ENCODE peak calls at places on chromosomes 5 and 9, in eight cellular contexts. I, J, T, L, W, X, A and Y are unnamed samples.
A peak's percentile ranks its signal among the peaks of the same experiment; 100 is the strongest.

GRCh38 chr5:143077453-143078103 is 307.4 kb downstream of the ARHGAP26 start:
- DNase-seq in T (no peak), X (no peak), A (no peak), L (no peak), W (no peak), J (no peak), I (no peak), Y (no peak)

GRCh38 chr5:141961466-141961865 is 3.5 kb upstream of the PCDH12 start:
- DNase-seq in J (no peak), L (no peak), I (no peak), W (no peak), T (no peak), A (no peak), X (no peak), Y (no peak)

GRCh38 chr5:179322071-179323025 is 22.9 kb downstream of the ADAMTS2 start:
- DNase-seq in T (no peak), L (peak; percentile 65), I (peak; percentile 20), W (peak; percentile 38), J (no peak), X (no peak), A (no peak), Y (no peak)

GRCh38 chr5:31361906-31362900 is 168.7 kb downstream of the CDH6 start:
- DNase-seq in X (no peak), J (no peak), I (no peak), W (no peak), A (no peak), T (no peak), L (no peak), Y (no peak)

GRCh38 chr5:38167562-38167996 is 90.8 kb upstream of the EGFLAM start:
- DNase-seq in J (no peak), T (no peak), L (no peak), I (no peak), X (no peak), W (no peak), A (no peak), Y (no peak)

GRCh38 chr5:90546216-90546837 is 12.3 kb upstream of the ADGRV1 start:
- DNase-seq in W (no peak), J (no peak), T (no peak), I (no peak), L (no peak), A (no peak), X (no peak), Y (no peak)

GRCh38 chr9:95907794-95908193 is 32.3 kb downstream of the ERCC6L2 start:
- DNase-seq in A (no peak), W (no peak), X (no peak), L (no peak), I (no peak), J (no peak), T (no peak), Y (peak; percentile 4)

GRCh38 chr9:129566563-129567266 is 54.2 kb downstream of the C9orf50 start:
- DNase-seq in T (no peak), J (no peak), X (no peak), L (no peak), A (no peak), I (no peak), W (no peak), Y (no peak)

GRCh38 chr5:75671506-75671905 is 45.7 kb downstream of the POC5 start:
- DNase-seq in I (no peak), W (no peak), A (no peak), J (no peak), X (no peak), T (no peak), L (no peak), Y (no peak)

GRCh38 chr5:173268750-173269580 is 34.0 kb upstream of the NKX2-5 start:
- DNase-seq in W (no peak), L (no peak), I (no peak), A (no peak), X (no peak), T (no peak), J (no peak), Y (no peak)

GRCh38 chr9:129027685-129028191 is 393 bp downstream of the SH3GLB2 start:
- DNase-seq in J (no peak), L (peak; percentile 80), W (peak; percentile 89), I (no peak), X (no peak), T (peak; percentile 66), A (no peak), Y (peak; percentile 60)

GRCh38 chr5:177301503-177302165 is 1.9 kb downstream of the RAB24 start:
- DNase-seq in I (no peak), X (no peak), L (peak; percentile 61), T (no peak), W (peak; percentile 75), A (no peak), J (no peak), Y (no peak)

GRCh38 chr9:133355881-133356357 is 368 bp downstream of the SURF1 start:
- DNase-seq in L (no peak), J (no peak), A (no peak), X (no peak), I (no peak), W (no peak), T (no peak), Y (no peak)

GRCh38 chr5:17785774-17786173 is 151.5 kb downstream of the TAF11L14 start:
- DNase-seq in W (no peak), X (no peak), J (no peak), A (no peak), T (no peak), I (no peak), L (no peak), Y (no peak)

GRCh38 chr5:64665243-64665642 is 25.1 kb upstream of the SHISAL2B start:
- DNase-seq in A (no peak), I (no peak), T (no peak), J (no peak), L (no peak), X (no peak), W (no peak), Y (no peak)

GRCh38 chr9:78236511-78236950 is 656 bp downstream of the CEP78 start:
- DNase-seq in L (no peak), X (no peak), I (no peak), J (peak; percentile 36), W (no peak), T (peak; percentile 31), A (no peak), Y (peak; percentile 47)

GRCh38 chr9:131812116-131812790 is 72.4 kb upstream of the RAPGEF1 start:
- DNase-seq in T (no peak), I (no peak), X (no peak), J (no peak), L (no peak), W (no peak), A (no peak), Y (no peak)

GRCh38 chr9:131813116-131813515 is 73.2 kb upstream of the RAPGEF1 start:
- DNase-seq in J (no peak), W (no peak), L (no peak), T (no peak), I (no peak), X (no peak), A (no peak), Y (no peak)

GRCh38 chr9:131809941-131810344 is 70.1 kb upstream of the RAPGEF1 start:
- DNase-seq in A (no peak), I (no peak), W (no peak), J (no peak), L (no peak), T (no peak), X (no peak), Y (no peak)

GRCh38 chr9:131811405-131811804 is 71.5 kb upstream of the RAPGEF1 start:
- DNase-seq in A (no peak), I (no peak), X (no peak), L (no peak), W (no peak), J (no peak), T (no peak), Y (no peak)

DNA sequence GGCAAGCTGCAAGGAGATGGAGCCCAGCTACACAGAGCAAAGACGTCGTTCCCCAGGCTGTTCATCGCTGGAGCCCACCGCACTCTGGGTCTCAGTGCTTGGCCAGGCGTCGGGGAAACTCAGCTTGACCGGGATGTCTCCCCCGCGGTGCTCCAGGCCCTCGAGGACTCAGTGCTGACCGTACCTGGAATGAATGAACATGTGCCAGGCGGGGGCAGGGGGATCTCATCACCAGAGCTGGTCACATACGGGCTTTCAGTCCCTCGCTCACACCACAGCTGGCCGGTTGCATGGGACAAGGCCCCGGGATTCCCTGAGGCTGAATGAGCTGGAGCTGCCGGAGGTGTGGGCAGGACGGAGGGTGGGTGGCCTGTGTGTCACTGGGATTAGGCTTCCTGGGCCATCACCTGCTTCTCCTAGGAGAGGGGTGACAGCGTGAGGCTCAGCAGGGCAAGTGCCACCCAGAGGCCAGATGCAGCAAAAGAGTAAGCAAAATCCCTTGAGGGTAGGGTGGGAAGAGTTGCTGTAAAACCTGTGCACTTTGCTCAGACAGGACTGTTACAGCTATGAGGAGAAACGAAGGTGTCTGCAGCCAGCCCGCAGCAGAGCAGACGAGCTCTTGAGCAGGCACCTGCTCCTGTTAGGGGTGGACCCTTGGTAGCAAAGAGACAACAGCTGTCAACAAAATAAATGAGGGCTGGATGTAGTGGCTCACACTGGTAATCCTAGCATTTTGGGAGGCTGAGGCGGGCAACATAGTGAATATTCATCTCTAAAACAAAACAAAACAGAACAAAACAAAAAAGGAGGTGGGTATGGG is 70.7 kb upstream of the RAPGEF1 start:
- DNase-seq in I (no peak), W (no peak), A (no peak), T (no peak), L (no peak), X (no peak), J (no peak), Y (no peak)
- TF ChIP-seq CTCF in I (no peak), W (no peak), A (no peak), T (no peak), L (no peak), X (no peak), J (no peak), Y (no peak)

DNA sequence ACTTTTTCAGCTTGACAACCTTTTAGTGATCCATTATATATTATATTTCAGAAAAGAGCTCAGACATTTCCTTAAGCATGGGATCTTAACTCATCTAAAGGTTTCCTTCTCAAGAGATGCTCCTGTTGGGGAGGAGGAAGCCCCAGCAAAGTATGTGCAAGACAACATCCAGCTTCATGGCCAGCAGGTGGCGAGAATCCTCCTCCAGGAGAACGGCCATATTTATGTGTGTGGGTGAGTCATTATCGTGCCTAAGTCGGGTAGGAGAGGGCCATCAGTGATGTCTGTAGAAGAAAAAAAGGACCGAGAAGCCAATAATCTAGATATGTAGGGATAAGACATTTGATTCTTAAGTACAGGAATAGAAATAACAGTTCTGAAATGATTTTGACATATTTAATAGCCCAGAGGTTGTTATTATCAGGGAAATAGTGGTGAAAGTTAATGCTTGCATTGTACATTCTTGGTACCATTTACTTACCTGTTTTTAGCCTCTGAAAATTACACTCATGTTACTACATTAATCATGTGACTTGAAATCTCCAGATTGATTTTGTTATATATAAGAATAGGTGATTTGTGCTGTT is 28.2 kb downstream of the MTRR start:
- DNase-seq in I (no peak), X (no peak), A (no peak), J (no peak), T (peak; percentile 72), L (no peak), W (peak; percentile 16), Y (no peak)
- TF ChIP-seq CTCF in I (no peak), X (peak; percentile 52), A (no peak), J (no peak), T (peak; percentile 30), L (no peak), W (no peak), Y (no peak)

GRCh38 chr9:14433841-14434511 is 120.0 kb upstream of the NFIB start:
- DNase-seq in W (no peak), X (no peak), A (peak; percentile 56), I (no peak), T (peak; percentile 76), J (no peak), L (no peak), Y (no peak)
- TF ChIP-seq CTCF in W (no peak), X (no peak), A (peak; percentile 24), I (peak; percentile 64), T (peak; percentile 62), J (no peak), L (peak; percentile 19), Y (no peak)

GRCh38 chr5:146196459-146197048 is 6.9 kb upstream of the RBM27 start:
- DNase-seq in A (no peak), I (no peak), J (no peak), W (no peak), X (no peak), T (no peak), L (no peak), Y (no peak)
- TF ChIP-seq CTCF in A (no peak), I (no peak), J (no peak), W (no peak), X (no peak), T (no peak), L (no peak), Y (no peak)